ENCODE peak calls at places on chromosomes 12 and 14, in eight cellular contexts. Q, C, I, T, S, Y, F and K are unnamed samples.

GRCh38 chr12:73106296-73106695 is 834.1 kb downstream of the TRHDE start:
- DNase-seq in I (no peak), Y (no peak), F (no peak), T (no peak), C (no peak), S (no peak), Q (no peak), K (no peak)

GRCh38 chr14:99809864-99810854 is 16.9 kb downstream of the EML1 start:
- DNase-seq in T (no peak), C (peak), I (no peak), Q (no peak), F (no peak), S (peak), Y (no peak), K (no peak)

GRCh38 chr14:95498622-95499353 is 17.7 kb downstream of the SYNE3 start:
- DNase-seq in F (no peak), C (peak), S (no peak), Q (no peak), I (no peak), Y (no peak), T (no peak), K (no peak)

GRCh38 chr12:105721051-105721825 is 390.7 kb downstream of the C12orf75 start:
- DNase-seq in C (no peak), F (no peak), Q (peak), Y (no peak), I (no peak), S (no peak), T (peak), K (no peak)

GRCh38 chr14:24279301-24280186 is 8.1 kb upstream of the RABGGTA start:
- DNase-seq in Q (no peak), I (no peak), S (no peak), F (peak), T (no peak), C (no peak), Y (no peak), K (no peak)

GRCh38 chr14:97177016-97177415 is 379.8 kb downstream of the VRK1 start:
- DNase-seq in Q (peak), S (no peak), F (peak), C (no peak), T (no peak), Y (no peak), I (no peak), K (no peak)

GRCh38 chr14:23539209-23539866 is 12.2 kb downstream of the ZFHX2 start:
- DNase-seq in T (no peak), S (no peak), Q (peak), Y (no peak), F (peak), C (no peak), I (no peak), K (peak)

GRCh38 chr14:99342906-99343305 is 70.9 kb upstream of the BCL11B start:
- DNase-seq in T (no peak), F (no peak), Y (no peak), I (no peak), S (no peak), C (no peak), Q (no peak), K (no peak)

GRCh38 chr14:103161054-103161397 is 37.8 kb downstream of the TNFAIP2 start:
- DNase-seq in Y (no peak), C (no peak), I (no peak), T (no peak), S (no peak), Q (no peak), F (no peak), K (peak)

GRCh38 chr12:55797550-55797949 is 20.0 kb downstream of the SARNP start:
- DNase-seq in I (no peak), T (no peak), F (no peak), Q (no peak), S (no peak), C (no peak), Y (no peak), K (no peak)

GRCh38 chr12:55795950-55796349 is 21.6 kb downstream of the SARNP start:
- DNase-seq in F (no peak), I (no peak), C (no peak), Q (no peak), S (no peak), Y (no peak), T (no peak), K (no peak)

GRCh38 chr12:55797068-55797467 is 20.5 kb downstream of the SARNP start:
- DNase-seq in Q (peak), S (no peak), C (no peak), T (peak), I (no peak), F (peak), Y (no peak), K (peak)
- TF ChIP-seq CTCF in Q (peak), S (no peak), C (peak), T (peak), I (peak), F (peak), Y (peak), K (peak)

DNA sequence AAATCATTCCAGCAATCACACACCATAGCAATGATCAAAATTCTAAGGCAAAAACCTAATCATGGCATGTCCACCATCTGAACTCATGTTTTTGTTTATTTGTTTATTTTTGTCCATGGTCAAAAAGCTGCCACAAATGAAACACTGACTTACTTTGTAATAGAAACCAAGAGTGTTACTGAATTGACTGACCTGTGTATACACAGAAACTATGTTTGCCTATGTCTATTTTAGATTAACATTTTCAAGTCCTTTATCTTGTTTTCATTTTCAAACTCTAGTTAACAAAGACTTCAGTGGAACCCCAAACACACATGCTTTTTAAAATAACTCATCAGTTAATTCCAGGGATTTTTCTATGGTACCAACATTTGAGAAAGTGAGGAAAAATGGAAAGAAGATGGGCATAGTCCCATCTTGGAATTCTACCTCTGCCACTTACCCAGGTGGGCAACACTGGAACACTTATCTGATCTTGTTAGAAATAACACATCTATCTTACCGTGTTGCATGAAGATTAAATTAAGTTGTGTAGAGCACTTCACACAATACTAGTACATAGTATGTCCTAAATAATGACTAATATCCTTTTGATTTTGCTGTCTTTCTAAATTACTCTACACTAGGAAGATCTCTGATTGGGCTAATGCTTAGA is 6.4 kb downstream of the LUM start:
- DNase-seq in I (no peak), C (no peak), Q (no peak), Y (no peak), S (no peak), T (no peak), F (no peak), K (no peak)
- H3K4me3 ChIP-seq in I (no peak), C (no peak), Q (no peak), Y (peak), S (no peak), T (no peak), F (no peak), K (no peak)

GRCh38 chr12:110846615-110847566 is at the start of gene CCDC63:
- DNase-seq in Q (peak), T (peak), Y (peak), S (peak), C (peak), I (peak), F (no peak), K (peak)
- TF ChIP-seq CTCF in Q (peak), T (peak), Y (peak), S (peak), C (peak), I (peak), F (no peak), K (peak)

DNA sequence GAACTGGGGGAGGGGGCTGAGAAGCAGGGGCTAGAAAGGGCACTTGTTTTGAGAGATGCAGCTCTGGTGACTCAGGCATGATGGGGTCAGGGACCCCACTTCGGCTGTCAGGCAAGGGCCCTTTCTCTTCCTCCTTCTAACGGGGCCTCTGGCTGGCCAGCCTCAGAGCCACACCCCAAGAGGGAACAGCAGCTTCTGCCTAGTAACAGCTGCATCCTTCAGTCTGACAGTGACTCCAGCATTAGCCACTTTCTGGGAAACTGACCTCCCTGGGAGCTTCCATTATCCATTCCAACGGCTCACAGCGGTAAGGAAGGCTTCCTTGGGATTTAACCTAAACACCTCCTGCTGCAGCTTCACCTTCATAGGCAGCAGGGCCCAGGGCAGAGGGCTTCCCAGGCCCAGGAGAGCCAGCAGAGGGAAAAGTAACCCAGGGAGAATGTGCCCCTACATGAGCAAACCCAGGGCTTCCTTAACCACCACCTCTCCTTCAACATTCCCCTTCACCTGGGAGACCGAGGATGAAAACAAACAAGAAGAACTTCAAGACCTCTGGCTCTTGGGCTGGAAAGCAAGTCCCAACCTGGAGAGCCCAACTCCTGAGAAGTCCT is 2.7 kb downstream of the NCKAP5L start:
- DNase-seq in C (peak), Q (peak), Y (peak), I (no peak), F (no peak), T (no peak), S (peak), K (peak)
- H3K4me3 ChIP-seq in C (no peak), Q (no peak), Y (no peak), I (no peak), F (no peak), T (peak), S (no peak), K (peak)